ENCODE peak calls at places on chromosomes 3 and 15, in seven cellular contexts. O, M, H, R, G, J and V are unnamed samples.

GRCh38 chr3:47849186-47850061 is 46.5 kb downstream of the DHX30 start:
- DNase-seq in H (no peak), G (no peak), R (no peak), M (no peak), J (no peak), O (no peak), V (no peak)

GRCh38 chr15:92906038-92906437 is 5.9 kb downstream of the CHD2 start:
- DNase-seq in O (no peak), G (no peak), J (no peak), R (no peak), M (no peak), H (no peak), V (no peak)

GRCh38 chr3:41111011-41111410 is 88.3 kb upstream of the CTNNB1 start:
- DNase-seq in H (no peak), R (no peak), M (no peak), G (no peak), J (no peak), O (no peak), V (no peak)

GRCh38 chr15:100042558-100042957 is 299.2 kb downstream of the ADAMTS17 start:
- DNase-seq in J (no peak), R (no peak), O (no peak), M (no peak), G (peak), H (no peak), V (no peak)

GRCh38 chr3:139292933-139293664 is 50.7 kb upstream of the MRPS22 start:
- DNase-seq in J (no peak), R (no peak), O (no peak), M (peak), H (no peak), G (peak), V (no peak)

GRCh38 chr3:31724681-31725080 is 192.0 kb downstream of the STT3B start:
- DNase-seq in O (no peak), G (peak), M (peak), H (no peak), R (no peak), J (no peak), V (no peak)

GRCh38 chr3:30286811-30287210 is 319.6 kb upstream of the TGFBR2 start:
- DNase-seq in G (peak), M (no peak), H (no peak), R (no peak), O (no peak), J (no peak), V (no peak)

GRCh38 chr15:62896969-62897486 is 145.5 kb upstream of the TPM1 start:
- DNase-seq in J (no peak), R (no peak), O (peak), H (no peak), G (peak), M (no peak), V (peak)

GRCh38 chr3:125694761-125695294 is 99.5 kb upstream of the OSBPL11 start:
- DNase-seq in R (no peak), H (no peak), M (no peak), J (no peak), G (no peak), O (peak), V (no peak)

GRCh38 chr3:32422943-32423342 is 31.3 kb downstream of the CMTM7 start:
- DNase-seq in G (no peak), J (no peak), O (no peak), R (no peak), H (no peak), M (no peak), V (no peak)

GRCh38 chr15:69035205-69035917 is 20.9 kb downstream of the NOX5 start:
- DNase-seq in G (no peak), H (no peak), O (peak), R (peak), M (peak), J (no peak), V (no peak)

GRCh38 chr3:127003175-127003555 is 20.2 kb downstream of the PLXNA1 start:
- DNase-seq in J (no peak), G (no peak), M (no peak), O (no peak), H (no peak), R (no peak), V (no peak)

GRCh38 chr15:67775998-67776397 is 49.3 kb upstream of the SKOR1 start:
- DNase-seq in J (no peak), G (no peak), H (no peak), O (no peak), M (no peak), R (no peak), V (no peak)

GRCh38 chr3:4981688-4982494 is 2.7 kb downstream of the BHLHE40 start:
- DNase-seq in J (no peak), H (no peak), G (peak), M (no peak), R (no peak), O (no peak), V (peak)

GRCh38 chr15:85168642-85169173 is 187.1 kb downstream of the PDE8A start:
- DNase-seq in O (peak), M (peak), G (peak), J (peak), R (peak), H (peak), V (peak)

GRCh38 chr15:43237842-43238470 is 17.1 kb upstream of the EPB42 start:
- DNase-seq in M (no peak), O (no peak), J (no peak), R (no peak), G (no peak), H (no peak), V (no peak)

GRCh38 chr15:77577350-77577749 is 55.4 kb downstream of the LINGO1 start:
- DNase-seq in M (no peak), H (no peak), G (no peak), J (no peak), R (no peak), O (peak), V (no peak)

GRCh38 chr15:41281236-41281635 is 50.2 kb downstream of the CHP1 start:
- DNase-seq in H (no peak), G (peak), O (no peak), M (no peak), R (no peak), J (no peak), V (peak)

GRCh38 chr15:66765478-66766281 is 63.6 kb downstream of the SMAD6 start:
- DNase-seq in O (peak), G (peak), R (no peak), M (no peak), H (no peak), J (no peak), V (peak)

GRCh38 chr3:72887378-72887722 is 496 bp upstream of the GXYLT2 start:
- DNase-seq in G (no peak), J (no peak), H (no peak), O (no peak), R (no peak), M (no peak), V (no peak)

GRCh38 chr15:44157679-44158078 is 37.4 kb downstream of the FRMD5 start:
- DNase-seq in M (no peak), O (no peak), G (peak), H (no peak), R (no peak), J (no peak), V (peak)

GRCh38 chr3:135908225-135908624 is 57.3 kb upstream of the PPP2R3A start:
- DNase-seq in M (no peak), J (no peak), H (no peak), R (no peak), O (no peak), G (peak), V (no peak)

GRCh38 chr15:36109943-36110658 is 469.3 kb upstream of the CDIN1 start:
- DNase-seq in H (no peak), O (no peak), J (no peak), M (no peak), R (no peak), G (peak), V (peak)

GRCh38 chr3:63940389-63940757 is 28.2 kb upstream of the SCAANT1 start:
- DNase-seq in O (no peak), J (no peak), G (peak), H (no peak), M (no peak), R (no peak), V (peak)

GRCh38 chr3:172461530-172462138 is 13.4 kb upstream of the GHSR start:
- DNase-seq in G (peak), O (no peak), M (peak), H (no peak), J (peak), R (no peak), V (peak)

GRCh38 chr15:79623488-79623887 is 191.4 kb downstream of the MINAR1 start:
- DNase-seq in H (no peak), G (no peak), R (no peak), O (no peak), J (no peak), M (no peak), V (no peak)

GRCh38 chr3:53803816-53804545 is 42.2 kb downstream of the CHDH start:
- DNase-seq in O (no peak), M (no peak), H (no peak), R (no peak), J (no peak), G (no peak), V (no peak)

GRCh38 chr15:51448592-51449494 is 107.4 kb downstream of the GLDN start:
- DNase-seq in O (no peak), H (no peak), G (no peak), R (no peak), M (no peak), J (no peak), V (no peak)

GRCh38 chr15:71374607-71375352 is 259.5 kb downstream of the THSD4 start:
- DNase-seq in H (no peak), R (no peak), G (peak), O (no peak), J (no peak), M (no peak), V (peak)

GRCh38 chr15:88834211-88834812 is 31.1 kb downstream of the ACAN start:
- DNase-seq in J (peak), M (peak), G (peak), H (peak), R (peak), O (peak), V (peak)

GRCh38 chr3:177563381-177563780 is 366.1 kb upstream of the TBL1XR1 start:
- DNase-seq in H (no peak), J (no peak), G (no peak), O (no peak), M (no peak), R (no peak), V (peak)

GRCh38 chr3:43879166-43879565 is 188.4 kb downstream of the ABHD5 start:
- DNase-seq in O (no peak), R (peak), G (no peak), H (no peak), J (no peak), M (peak), V (no peak)

GRCh38 chr15:55999635-56000034 is 6.2 kb upstream of the NEDD4 start:
- DNase-seq in J (no peak), M (no peak), O (no peak), H (no peak), G (no peak), R (no peak), V (no peak)

GRCh38 chr3:179068779-179069530 is 2.7 kb downstream of the ZMAT3 start:
- DNase-seq in J (peak), H (peak), R (peak), M (no peak), G (peak), O (peak), V (peak)

GRCh38 chr3:108566599-108566998 is 22.6 kb downstream of the CIP2A start:
- DNase-seq in J (no peak), M (no peak), O (no peak), R (no peak), G (no peak), H (no peak), V (no peak)